ENCODE peak calls at places on chromosome 19, in eight cellular contexts. S, R, G, P, O, K, F and X are unnamed samples.

GRCh38 chr19:39103151-39103550 is 19.0 kb downstream of the ACP7 start:
- DNase-seq in S (no peak), R (no peak), G (no peak), P (no peak), O (no peak), K (no peak), F (no peak), X (no peak)

GRCh38 chr19:49468199-49468598 is 5.8 kb upstream of the FLT3LG start:
- DNase-seq in S (no peak), R (peak; percentile 74), G (no peak), P (no peak), O (no peak), K (no peak), F (no peak), X (no peak)

GRCh38 chr19:44961821-44962220 is 6.6 kb downstream of the CLPTM1 start:
- DNase-seq in S (no peak), R (no peak), G (no peak), P (no peak), O (no peak), K (no peak), F (no peak), X (no peak)

GRCh38 chr19:37980419-37980975 is 73.5 kb downstream of the SIPA1L3 start:
- DNase-seq in S (no peak), R (no peak), G (no peak), P (no peak), O (no peak), K (no peak), F (no peak), X (no peak)

GRCh38 chr19:52522555-52522954 is 4.9 kb upstream of the ZNF808 start:
- DNase-seq in S (no peak), R (no peak), G (no peak), P (no peak), O (no peak), K (no peak), F (no peak), X (no peak)

GRCh38 chr19:6963937-6964336 is 57.3 kb downstream of the MBD3L2B start:
- DNase-seq in S (peak; percentile 13), R (no peak), G (peak; percentile 68), P (no peak), O (no peak), K (no peak), F (peak; percentile 50), X (peak; percentile 41)

GRCh38 chr19:4258181-4258580 is 11.3 kb downstream of the YJU2 start:
- DNase-seq in S (no peak), R (no peak), G (no peak), P (no peak), O (no peak), K (no peak), F (no peak), X (no peak)

GRCh38 chr19:48398329-48399235 is 5.1 kb downstream of the GRIN2D start:
- DNase-seq in S (peak; percentile 81), R (peak; percentile 63), G (peak; percentile 93), P (peak; percentile 97), O (peak; percentile 7), K (peak; percentile 81), F (peak; percentile 86), X (peak; percentile 89)

GRCh38 chr19:50820086-50820485 is 3.5 kb downstream of the KLK1 start:
- DNase-seq in S (no peak), R (no peak), G (no peak), P (no peak), O (no peak), K (no peak), F (no peak), X (peak; percentile 56)